ENCODE peak calls at places on chromosome 3, in six cellular contexts. R, Y, Q, A, M and Z are unnamed samples.

GRCh38 chr3:135453333-135453732 is 512.2 kb upstream of the PPP2R3A start:
- DNase-seq in Q (no peak), A (no peak), M (no peak), Y (no peak), R (no peak), Z (no peak)

GRCh38 chr3:13500133-13500885 is 20.2 kb downstream of the HDAC11 start:
- DNase-seq in Y (no peak), A (no peak), R (no peak), M (peak; percentile 45), Q (peak; percentile 7), Z (no peak)

GRCh38 chr3:156816091-156816793 is 9.9 kb upstream of the LEKR1 start:
- DNase-seq in Q (no peak), Y (no peak), M (peak; percentile 40), R (no peak), A (peak; percentile 29), Z (no peak)

GRCh38 chr3:9352917-9353823 is 9.7 kb upstream of the THUMPD3 start:
- DNase-seq in Y (peak; percentile 65), Q (peak; percentile 75), A (peak; percentile 29), M (peak; percentile 59), R (no peak), Z (peak; percentile 55)

GRCh38 chr3:53040361-53040820 is 5.5 kb downstream of the SFMBT1 start:
- DNase-seq in R (no peak), M (no peak), Q (no peak), Y (no peak), A (no peak), Z (no peak)

GRCh38 chr3:99246010-99246654 is 344.6 kb upstream of the DCBLD2 start:
- DNase-seq in Y (no peak), M (no peak), R (no peak), A (no peak), Q (no peak), Z (no peak)

GRCh38 chr3:81839504-81840094 is 78.2 kb upstream of the GBE1 start:
- DNase-seq in Q (no peak), R (no peak), A (no peak), Y (no peak), M (no peak), Z (no peak)

GRCh38 chr3:32816439-32817194 is 1.2 kb upstream of the TRIM71 start:
- DNase-seq in Y (no peak), Q (peak; percentile 2), M (peak; percentile 71), A (no peak), R (no peak), Z (no peak)

GRCh38 chr3:36147934-36148333 is 232.4 kb upstream of the STAC start:
- DNase-seq in M (no peak), Y (no peak), A (no peak), Q (no peak), R (no peak), Z (no peak)

GRCh38 chr3:4950351-4950784 is 28.9 kb upstream of the BHLHE40 start:
- DNase-seq in R (no peak), A (no peak), M (no peak), Y (no peak), Q (peak; percentile 82), Z (no peak)

GRCh38 chr3:48614044-48614443 is 4.6 kb upstream of the UQCRC1 start:
- DNase-seq in Y (no peak), R (no peak), M (no peak), Q (peak; percentile 79), A (no peak), Z (no peak)

GRCh38 chr3:186413615-186414415 is 51.8 kb upstream of the DGKG start:
- DNase-seq in R (no peak), Y (peak; percentile 52), M (no peak), A (peak; percentile 38), Q (peak; percentile 29), Z (no peak)

GRCh38 chr3:158737987-158738615 is 5.8 kb upstream of the RARRES1 start:
- DNase-seq in Q (no peak), R (no peak), A (no peak), Y (no peak), M (no peak), Z (no peak)

GRCh38 chr3:46228259-46229222 is 13.7 kb upstream of the CCR3 start:
- DNase-seq in R (no peak), Y (no peak), M (no peak), Q (peak; percentile 84), A (no peak), Z (no peak)

GRCh38 chr3:3799173-3800075 is at the start of gene LRRN1:
- DNase-seq in A (peak; percentile 47), Y (no peak), Q (peak; percentile 45), R (peak; percentile 87), M (peak; percentile 68), Z (peak; percentile 33)

GRCh38 chr3:88219138-88219792 is 69.5 kb downstream of the C3orf38 start:
- DNase-seq in M (peak; percentile 62), Q (peak; percentile 47), Y (peak; percentile 69), A (no peak), R (no peak), Z (peak; percentile 54)

GRCh38 chr3:183774631-183775030 is 50.7 kb downstream of the MAP6D1 start:
- DNase-seq in Q (no peak), A (no peak), R (no peak), M (no peak), Y (no peak), Z (no peak)

GRCh38 chr3:128907706-128908445 is 28.5 kb downstream of the ACAD9 start:
- DNase-seq in Q (no peak), A (no peak), M (no peak), Y (no peak), R (no peak), Z (no peak)

GRCh38 chr3:194283218-194284006 is 67.7 kb downstream of the CPN2 start:
- DNase-seq in Q (no peak), A (no peak), R (peak; percentile 58), Y (no peak), M (no peak), Z (no peak)

GRCh38 chr3:194276768-194277546 is 74.2 kb downstream of the CPN2 start:
- DNase-seq in Q (no peak), A (no peak), R (peak; percentile 76), Y (no peak), M (no peak), Z (no peak)

GRCh38 chr3:10551821-10552630 is 46.6 kb upstream of the ATP2B2 start:
- DNase-seq in R (peak; percentile 62), A (no peak), Q (peak; percentile 95), Y (no peak), M (no peak), Z (peak; percentile 65)

GRCh38 chr3:59812188-59812587 is 762.4 kb upstream of the CFAP20DC start:
- DNase-seq in R (no peak), Y (no peak), Q (no peak), M (no peak), A (no peak), Z (no peak)

GRCh38 chr3:115401891-115402501 is 221.3 kb upstream of the GAP43 start:
- DNase-seq in R (no peak), A (no peak), M (no peak), Q (no peak), Y (no peak), Z (no peak)

GRCh38 chr3:155101398-155101797 is 21.3 kb downstream of the MME start:
- DNase-seq in Y (no peak), M (no peak), Q (no peak), R (no peak), A (no peak), Z (no peak)

GRCh38 chr3:3102751-3103150 is 7.4 kb downstream of the IL5RA start:
- DNase-seq in M (no peak), R (no peak), A (no peak), Y (no peak), Q (no peak), Z (no peak)

GRCh38 chr3:46719735-46720271 is 2.1 kb upstream of the PRSS50 start:
- DNase-seq in M (no peak), A (no peak), Y (no peak), R (peak; percentile 58), Q (no peak), Z (no peak)

GRCh38 chr3:149373235-149374125 is 4.0 kb downstream of the TM4SF1 start:
- DNase-seq in M (no peak), Y (no peak), R (no peak), A (no peak), Q (peak; percentile 14), Z (no peak)

GRCh38 chr3:15595955-15596354 is 5.4 kb downstream of the HACL1 start:
- DNase-seq in M (no peak), Y (no peak), Q (no peak), R (no peak), A (no peak), Z (no peak)

GRCh38 chr3:159775372-159775961 is 213.2 kb upstream of the IL12A start:
- DNase-seq in Q (no peak), Y (no peak), R (no peak), A (peak; percentile 69), M (no peak), Z (no peak)

GRCh38 chr3:149967067-149967685 is 3.5 kb downstream of the PFN2 start:
- DNase-seq in M (no peak), Y (peak; percentile 71), Q (no peak), R (no peak), A (no peak), Z (peak; percentile 46)

GRCh38 chr3:46668116-46668515 is 25.4 kb downstream of the ALS2CL start:
- DNase-seq in R (peak; percentile 65), M (no peak), A (no peak), Q (no peak), Y (no peak), Z (no peak)

GRCh38 chr3:188153498-188153948 is 434 bp upstream of the LPP start:
- DNase-seq in Q (peak; percentile 49), R (peak; percentile 90), A (peak; percentile 78), M (peak; percentile 63), Y (peak; percentile 70), Z (peak; percentile 29)

GRCh38 chr3:87246662-87247061 is 19.6 kb downstream of the CHMP2B start:
- DNase-seq in Y (no peak), R (no peak), M (no peak), A (no peak), Q (no peak), Z (no peak)

GRCh38 chr3:81307221-81307620 is 454.2 kb downstream of the GBE1 start:
- DNase-seq in Y (no peak), Q (no peak), R (no peak), A (no peak), M (no peak), Z (no peak)

GRCh38 chr3:111541911-111542483 is at the start of gene CD96:
- DNase-seq in A (no peak), R (no peak), Y (no peak), Q (no peak), M (no peak), Z (peak; percentile 88)

GRCh38 chr3:33041909-33042308 is 55.0 kb downstream of the GLB1 start:
- DNase-seq in R (no peak), A (no peak), Y (no peak), Q (no peak), M (no peak), Z (no peak)

GRCh38 chr3:52896613-52897012 is 735 bp downstream of the STIMATE start:
- DNase-seq in Q (no peak), R (no peak), A (no peak), M (no peak), Y (no peak), Z (no peak)

GRCh38 chr3:42071720-42072582 is 19.2 kb upstream of the TRAK1 start:
- DNase-seq in Q (peak; percentile 72), M (no peak), A (peak; percentile 51), R (no peak), Y (peak; percentile 79), Z (no peak)

GRCh38 chr3:113746955-113747718 is at the start of gene ATP6V1A:
- DNase-seq in A (peak; percentile 93), Y (peak; percentile 81), Q (peak; percentile 65), R (peak; percentile 90), M (no peak), Z (no peak)

GRCh38 chr3:4471907-4472306 is 4.8 kb upstream of the SUMF1 start:
- DNase-seq in M (no peak), Q (no peak), Y (no peak), R (no peak), A (no peak), Z (no peak)